ENCODE peak calls at places on chromosome 5, in nine cellular contexts. One of them, this sample, is unnamed. For H3K4me1 and H3K36me3, the result is how much of the 10 kb centered on the place peaks cover.

GRCh38 chr5:150508828-150509227 is 897 bp downstream of the NDST1 start:
- DNase-seq in BE2C: no peak
- DNase-seq in breast epithelium: no peak
- DNase-seq in PC-3: no peak
- DNase-seq in psoas muscle: no peak
- DNase-seq in hepatocyte: no peak
- DNase-seq in cardiac muscle cell: no peak
- DNase-seq in GM23338: no peak
- DNase-seq in CD4-positive, CD25-positive, alpha-beta regulatory T cell: no peak
- DNase-seq in this sample: no peak

GRCh38 chr5:119402555-119402954 is 46.7 kb downstream of the TNFAIP8 start:
- DNase-seq in BE2C: no peak
- DNase-seq in breast epithelium: no peak
- DNase-seq in PC-3: no peak
- DNase-seq in psoas muscle: no peak
- DNase-seq in hepatocyte: no peak
- DNase-seq in cardiac muscle cell: no peak
- DNase-seq in GM23338: peak
- DNase-seq in CD4-positive, CD25-positive, alpha-beta regulatory T cell: no peak
- DNase-seq in this sample: no peak

GRCh38 chr5:174327317-174327864 is 281.9 kb downstream of the NSG2 start:
- DNase-seq in BE2C: peak
- DNase-seq in breast epithelium: no peak
- DNase-seq in PC-3: peak
- DNase-seq in psoas muscle: peak
- DNase-seq in hepatocyte: peak
- DNase-seq in cardiac muscle cell: peak
- DNase-seq in GM23338: peak
- DNase-seq in CD4-positive, CD25-positive, alpha-beta regulatory T cell: no peak
- DNase-seq in this sample: peak

GRCh38 chr5:35063386-35063785 is 15.6 kb upstream of the AGXT2 start:
- DNase-seq in BE2C: no peak
- DNase-seq in breast epithelium: no peak
- DNase-seq in PC-3: no peak
- DNase-seq in psoas muscle: no peak
- DNase-seq in hepatocyte: no peak
- DNase-seq in cardiac muscle cell: no peak
- DNase-seq in GM23338: no peak
- DNase-seq in CD4-positive, CD25-positive, alpha-beta regulatory T cell: no peak
- DNase-seq in this sample: no peak

GRCh38 chr5:32600057-32600622 is 14.8 kb downstream of the SUB1 start:
- DNase-seq in BE2C: no peak
- DNase-seq in breast epithelium: no peak
- DNase-seq in PC-3: peak
- DNase-seq in psoas muscle: no peak
- DNase-seq in hepatocyte: peak
- DNase-seq in cardiac muscle cell: peak
- DNase-seq in GM23338: no peak
- DNase-seq in CD4-positive, CD25-positive, alpha-beta regulatory T cell: no peak
- DNase-seq in this sample: no peak

GRCh38 chr5:122352331-122352730 is 40.3 kb downstream of the SNCAIP start:
- DNase-seq in BE2C: no peak
- DNase-seq in breast epithelium: no peak
- DNase-seq in PC-3: no peak
- DNase-seq in psoas muscle: no peak
- DNase-seq in hepatocyte: no peak
- DNase-seq in cardiac muscle cell: peak
- DNase-seq in GM23338: no peak
- DNase-seq in CD4-positive, CD25-positive, alpha-beta regulatory T cell: no peak
- DNase-seq in this sample: no peak

GRCh38 chr5:59416441-59416840 is 477.1 kb downstream of the PDE4D start:
- DNase-seq in BE2C: no peak
- DNase-seq in breast epithelium: no peak
- DNase-seq in PC-3: peak
- DNase-seq in psoas muscle: no peak
- DNase-seq in hepatocyte: no peak
- DNase-seq in cardiac muscle cell: peak
- DNase-seq in GM23338: no peak
- DNase-seq in CD4-positive, CD25-positive, alpha-beta regulatory T cell: no peak
- DNase-seq in this sample: no peak

GRCh38 chr5:37739817-37740261 is 100.0 kb downstream of the GDNF start:
- DNase-seq in BE2C: no peak
- DNase-seq in breast epithelium: no peak
- DNase-seq in PC-3: no peak
- DNase-seq in psoas muscle: no peak
- DNase-seq in hepatocyte: no peak
- DNase-seq in cardiac muscle cell: peak
- DNase-seq in GM23338: no peak
- DNase-seq in CD4-positive, CD25-positive, alpha-beta regulatory T cell: no peak
- DNase-seq in this sample: no peak

GRCh38 chr5:142015781-142016533 is 3.1 kb upstream of the GNPDA1 start:
- DNase-seq in BE2C: no peak
- DNase-seq in breast epithelium: no peak
- DNase-seq in PC-3: peak
- DNase-seq in psoas muscle: no peak
- DNase-seq in hepatocyte: peak
- DNase-seq in cardiac muscle cell: peak
- DNase-seq in GM23338: no peak
- DNase-seq in CD4-positive, CD25-positive, alpha-beta regulatory T cell: no peak
- DNase-seq in this sample: no peak

GRCh38 chr5:7261900-7262299 is 134.0 kb upstream of the ADCY2 start:
- DNase-seq in BE2C: no peak
- DNase-seq in breast epithelium: no peak
- DNase-seq in PC-3: no peak
- DNase-seq in psoas muscle: no peak
- DNase-seq in hepatocyte: no peak
- DNase-seq in cardiac muscle cell: no peak
- DNase-seq in GM23338: no peak
- DNase-seq in CD4-positive, CD25-positive, alpha-beta regulatory T cell: no peak
- DNase-seq in this sample: no peak

GRCh38 chr5:61252643-61252925 is 79.5 kb upstream of the ZSWIM6 start:
- DNase-seq in BE2C: no peak
- DNase-seq in breast epithelium: no peak
- DNase-seq in PC-3: no peak
- DNase-seq in psoas muscle: no peak
- DNase-seq in hepatocyte: no peak
- DNase-seq in cardiac muscle cell: no peak
- DNase-seq in GM23338: no peak
- DNase-seq in CD4-positive, CD25-positive, alpha-beta regulatory T cell: no peak
- DNase-seq in this sample: no peak
- H3K4me1 ChIP-seq in BE2C: under half
- H3K4me1 ChIP-seq in breast epithelium: under half
- H3K4me1 ChIP-seq in PC-3: under half
- H3K4me1 ChIP-seq in psoas muscle: under half
- H3K4me1 ChIP-seq in hepatocyte: under half
- H3K4me1 ChIP-seq in cardiac muscle cell: under half
- H3K4me1 ChIP-seq in GM23338: under half
- H3K4me1 ChIP-seq in CD4-positive, CD25-positive, alpha-beta regulatory T cell: under half
- H3K4me1 ChIP-seq in this sample: under half

DNA sequence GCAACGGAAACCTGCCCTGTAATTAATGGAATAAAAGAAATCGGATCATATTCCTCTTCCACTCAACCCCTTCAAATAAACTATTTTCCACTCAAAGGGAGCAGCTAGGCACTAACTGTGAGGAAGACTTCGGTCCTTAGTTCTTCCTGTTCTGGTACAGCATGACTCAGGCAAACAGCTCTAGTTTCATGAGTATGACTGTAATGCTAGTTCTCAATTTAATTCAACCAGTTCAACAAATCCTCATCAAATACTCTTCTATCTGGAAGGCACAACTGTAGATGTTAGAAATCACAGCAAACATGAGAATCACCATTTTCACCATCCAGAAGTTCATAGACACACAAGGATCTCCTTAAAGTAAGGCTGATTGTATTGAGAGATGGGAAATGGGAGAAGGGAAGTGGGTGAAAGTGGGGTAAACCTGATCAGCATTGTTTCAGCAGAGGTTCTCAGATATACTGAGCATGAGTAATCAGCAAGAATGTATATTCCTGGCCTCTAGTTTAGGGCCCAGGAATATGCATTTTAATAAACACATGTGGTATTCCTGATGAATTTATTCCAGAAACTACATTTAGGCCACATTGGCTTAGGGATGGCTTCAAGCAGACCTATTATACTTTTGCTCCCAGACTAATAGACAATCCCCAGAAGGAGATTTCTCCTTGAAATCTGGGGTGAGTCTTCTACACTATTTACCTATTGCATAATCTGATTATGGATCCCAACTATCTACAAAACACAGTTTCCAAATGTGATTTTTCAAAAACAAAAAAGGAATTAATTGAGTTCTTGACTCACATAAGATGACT is 141.1 kb upstream of the SLC12A2 start:
- DNase-seq in BE2C: no peak
- DNase-seq in breast epithelium: no peak
- DNase-seq in PC-3: peak
- DNase-seq in psoas muscle: no peak
- DNase-seq in hepatocyte: no peak
- DNase-seq in cardiac muscle cell: no peak
- DNase-seq in GM23338: no peak
- DNase-seq in CD4-positive, CD25-positive, alpha-beta regulatory T cell: no peak
- DNase-seq in this sample: no peak
- H3K36me3 ChIP-seq in BE2C: under half
- H3K36me3 ChIP-seq in breast epithelium: under half
- H3K36me3 ChIP-seq in PC-3: under half
- H3K36me3 ChIP-seq in psoas muscle: under half
- H3K36me3 ChIP-seq in hepatocyte: under half
- H3K36me3 ChIP-seq in cardiac muscle cell: under half
- H3K36me3 ChIP-seq in GM23338: under half
- H3K36me3 ChIP-seq in CD4-positive, CD25-positive, alpha-beta regulatory T cell: under half
- H3K36me3 ChIP-seq in this sample: under half

GRCh38 chr5:36160617-36161016 is 8.7 kb downstream of the SKP2 start:
- DNase-seq in BE2C: no peak
- DNase-seq in breast epithelium: no peak
- DNase-seq in PC-3: no peak
- DNase-seq in psoas muscle: no peak
- DNase-seq in hepatocyte: no peak
- DNase-seq in cardiac muscle cell: no peak
- DNase-seq in GM23338: no peak
- DNase-seq in CD4-positive, CD25-positive, alpha-beta regulatory T cell: no peak
- DNase-seq in this sample: no peak

GRCh38 chr5:36164461-36164860 is 12.6 kb downstream of the SKP2 start:
- DNase-seq in BE2C: no peak
- DNase-seq in breast epithelium: no peak
- DNase-seq in PC-3: no peak
- DNase-seq in psoas muscle: no peak
- DNase-seq in hepatocyte: no peak
- DNase-seq in cardiac muscle cell: no peak
- DNase-seq in GM23338: no peak
- DNase-seq in CD4-positive, CD25-positive, alpha-beta regulatory T cell: no peak
- DNase-seq in this sample: no peak

GRCh38 chr5:36158144-36158543 is 6.2 kb downstream of the SKP2 start:
- DNase-seq in BE2C: peak
- DNase-seq in breast epithelium: no peak
- DNase-seq in PC-3: no peak
- DNase-seq in psoas muscle: no peak
- DNase-seq in hepatocyte: no peak
- DNase-seq in cardiac muscle cell: no peak
- DNase-seq in GM23338: no peak
- DNase-seq in CD4-positive, CD25-positive, alpha-beta regulatory T cell: no peak
- DNase-seq in this sample: no peak

GRCh38 chr5:36161317-36161716 is 9.4 kb downstream of the SKP2 start:
- DNase-seq in BE2C: no peak
- DNase-seq in breast epithelium: no peak
- DNase-seq in PC-3: no peak
- DNase-seq in psoas muscle: no peak
- DNase-seq in hepatocyte: peak
- DNase-seq in cardiac muscle cell: no peak
- DNase-seq in GM23338: no peak
- DNase-seq in CD4-positive, CD25-positive, alpha-beta regulatory T cell: no peak
- DNase-seq in this sample: no peak

DNA sequence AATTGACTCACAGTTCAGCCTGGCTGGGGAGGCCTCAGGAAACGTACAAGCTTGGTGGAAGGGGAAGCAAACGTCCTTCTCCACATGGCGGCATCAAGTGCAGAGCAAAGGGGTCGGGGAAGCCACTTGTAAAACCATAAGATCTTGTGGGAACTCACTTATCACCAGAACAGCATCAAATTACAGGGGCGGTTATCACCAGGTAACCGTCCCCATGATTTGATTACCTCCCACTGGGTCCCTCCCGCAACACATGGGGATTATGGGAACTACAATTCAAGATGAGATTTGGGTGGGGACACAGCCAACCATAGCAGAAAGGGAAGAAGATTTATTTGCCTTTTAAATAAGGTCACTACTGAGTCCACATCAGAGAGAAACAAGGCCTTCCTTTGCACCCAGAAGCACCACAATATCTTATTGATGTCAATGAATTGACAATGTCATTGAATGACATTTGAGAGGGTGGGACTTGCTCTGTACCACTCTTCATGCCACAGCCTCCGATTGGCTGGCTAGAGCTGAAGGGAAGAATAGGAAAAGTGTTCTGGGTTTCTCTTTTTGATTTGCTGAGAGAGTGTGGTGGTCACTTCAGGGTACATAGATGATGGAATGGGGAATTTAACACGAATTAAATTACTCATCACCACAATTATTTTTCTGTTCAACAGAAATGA is 11.0 kb downstream of the SKP2 start:
- DNase-seq in BE2C: no peak
- DNase-seq in breast epithelium: no peak
- DNase-seq in PC-3: no peak
- DNase-seq in psoas muscle: no peak
- DNase-seq in hepatocyte: no peak
- DNase-seq in cardiac muscle cell: no peak
- DNase-seq in GM23338: no peak
- DNase-seq in CD4-positive, CD25-positive, alpha-beta regulatory T cell: no peak
- DNase-seq in this sample: no peak
- H3K4me1 ChIP-seq in BE2C: under half
- H3K4me1 ChIP-seq in breast epithelium: under half
- H3K4me1 ChIP-seq in PC-3: under half
- H3K4me1 ChIP-seq in psoas muscle: under half
- H3K4me1 ChIP-seq in hepatocyte: under half
- H3K4me1 ChIP-seq in cardiac muscle cell: under half
- H3K4me1 ChIP-seq in GM23338: under half
- H3K4me1 ChIP-seq in CD4-positive, CD25-positive, alpha-beta regulatory T cell: under half
- H3K4me1 ChIP-seq in this sample: under half

GRCh38 chr5:172101547-172102225 is 86.3 kb downstream of the STK10 start:
- DNase-seq in BE2C: no peak
- DNase-seq in breast epithelium: no peak
- DNase-seq in PC-3: no peak
- DNase-seq in psoas muscle: no peak
- DNase-seq in hepatocyte: no peak
- DNase-seq in cardiac muscle cell: no peak
- DNase-seq in GM23338: no peak
- DNase-seq in CD4-positive, CD25-positive, alpha-beta regulatory T cell: no peak
- DNase-seq in this sample: no peak
- H3K36me3 ChIP-seq in BE2C: under half
- H3K36me3 ChIP-seq in breast epithelium: under half
- H3K36me3 ChIP-seq in PC-3: under half
- H3K36me3 ChIP-seq in psoas muscle: under half
- H3K36me3 ChIP-seq in hepatocyte: under half
- H3K36me3 ChIP-seq in cardiac muscle cell: under half
- H3K36me3 ChIP-seq in GM23338: under half
- H3K36me3 ChIP-seq in CD4-positive, CD25-positive, alpha-beta regulatory T cell: half or more
- H3K36me3 ChIP-seq in this sample: under half

This sample was measured in H1.